ENCODE peak calls at places on chromosome 18, in four cellular contexts. P is cardiac fibroblast, G is K562, Y is astrocyte of the spinal cord. I is an unnamed sample.

GRCh38 chr18:73164430-73164829 is 296.6 kb upstream of the NETO1 start:
- DNase-seq in P (no peak), G (no peak), Y (no peak), I (no peak)

GRCh38 chr18:6521804-6522418 is 107.2 kb upstream of the L3MBTL4 start:
- DNase-seq in P (peak), G (peak), Y (peak), I (peak)

GRCh38 chr18:56377161-56377560 is 261.2 kb downstream of the TXNL1 start:
- DNase-seq in P (peak), G (no peak), Y (no peak), I (no peak)

GRCh38 chr18:34153711-34154110 is 71.0 kb downstream of the NOL4 start:
- DNase-seq in P (peak), G (no peak), Y (peak), I (no peak)

GRCh38 chr18:55014095-55014494 is 54.8 kb upstream of the CCDC68 start:
- DNase-seq in P (no peak), G (no peak), Y (no peak), I (no peak)

GRCh38 chr18:26547302-26548143 is 830 bp downstream of the KCTD1 start:
- DNase-seq in P (peak), G (no peak), Y (peak), I (peak)

GRCh38 chr18:7921938-7922587 is 354.9 kb downstream of the PTPRM start:
- DNase-seq in P (peak), G (no peak), Y (peak), I (no peak)

GRCh38 chr18:45771587-45771986 is 47.6 kb downstream of the SLC14A1 start:
- DNase-seq in P (peak), G (no peak), Y (peak), I (no peak)

GRCh38 chr18:58615150-58616132 is 13.4 kb downstream of the ALPK2 start:
- DNase-seq in P (no peak), G (no peak), Y (no peak), I (peak)

GRCh38 chr18:79529991-79530390 is 134.3 kb downstream of the NFATC1 start:
- DNase-seq in P (no peak), G (no peak), Y (no peak), I (no peak)

GRCh38 chr18:66640431-66640830 is 36.5 kb upstream of the CDH19 start:
- DNase-seq in P (peak), G (no peak), Y (no peak), I (no peak)

GRCh38 chr18:5317186-5317585 is 21.7 kb upstream of the ZBTB14 start:
- DNase-seq in P (peak), G (no peak), Y (no peak), I (no peak)

GRCh38 chr18:69874058-69874457 is 73.6 kb downstream of the CD226 start:
- DNase-seq in P (peak), G (no peak), Y (peak), I (no peak)

GRCh38 chr18:5444847-5445246 is 99.0 kb downstream of the EPB41L3 start:
- DNase-seq in P (no peak), G (no peak), Y (no peak), I (no peak)

GRCh38 chr18:59945544-59945943 is 45.7 kb downstream of the PMAIP1 start:
- DNase-seq in P (no peak), G (no peak), Y (no peak), I (no peak)

GRCh38 chr18:22912835-22913234 is 20.3 kb upstream of the RBBP8 start:
- DNase-seq in P (peak), G (no peak), Y (peak), I (no peak)

GRCh38 chr18:79523221-79523737 is 127.5 kb downstream of the NFATC1 start:
- DNase-seq in P (no peak), G (no peak), Y (no peak), I (peak)

GRCh38 chr18:25786778-25787177 is 303.6 kb downstream of the SS18 start:
- DNase-seq in P (peak), G (no peak), Y (peak), I (no peak)

GRCh38 chr18:23317975-23318675 is 135.0 kb upstream of the RIOK3 start:
- DNase-seq in P (peak), G (no peak), Y (peak), I (no peak)

GRCh38 chr18:39721712-39722111 is 2156.1 kb upstream of the CELF4 start:
- DNase-seq in P (no peak), G (no peak), Y (peak), I (no peak)

GRCh38 chr18:72091369-72091768 is 452.8 kb downstream of the CBLN2 start:
- DNase-seq in P (no peak), G (no peak), Y (no peak), I (no peak)

GRCh38 chr18:6975084-6975483 is 142.5 kb downstream of the LAMA1 start:
- DNase-seq in P (no peak), G (no peak), Y (no peak), I (no peak)

GRCh38 chr18:62374410-62374965 is 49.4 kb downstream of the TNFRSF11A start:
- DNase-seq in P (no peak), G (no peak), Y (no peak), I (no peak)

GRCh38 chr18:67875057-67875456 is 358.5 kb upstream of the DSEL start:
- DNase-seq in P (no peak), G (no peak), Y (no peak), I (no peak)

GRCh38 chr18:52451851-52452250 is 111.9 kb downstream of the DCC start:
- DNase-seq in P (no peak), G (no peak), Y (no peak), I (no peak)

GRCh38 chr18:61628085-61628484 is 264.7 kb downstream of the RNF152 start:
- DNase-seq in P (peak), G (no peak), Y (no peak), I (no peak)

GRCh38 chr18:54392621-54393023 is 34.9 kb downstream of the C18orf54 start:
- DNase-seq in P (peak), G (peak), Y (peak), I (peak)

GRCh38 chr18:23523429-23524212 is 20.3 kb downstream of the RMC1 start:
- DNase-seq in P (peak), G (no peak), Y (peak), I (no peak)

GRCh38 chr18:77106331-77106730 is 26.3 kb downstream of the MBP start:
- DNase-seq in P (no peak), G (peak), Y (no peak), I (no peak)

GRCh38 chr18:10787293-10787901 is 261.6 kb downstream of the NAPG start:
- DNase-seq in P (peak), G (peak), Y (peak), I (peak)

GRCh38 chr18:57107141-57107832 is 39.6 kb upstream of the BOD1L2 start:
- DNase-seq in P (peak), G (peak), Y (peak), I (no peak)

GRCh38 chr18:12750076-12750707 is 47.4 kb downstream of the PSMG2 start:
- DNase-seq in P (peak), G (no peak), Y (no peak), I (peak)

GRCh38 chr18:44564922-44565321 is 115.8 kb upstream of the SETBP1 start:
- DNase-seq in P (peak), G (no peak), Y (peak), I (no peak)

GRCh38 chr18:40878371-40878770 is 1076.7 kb upstream of the PIK3C3 start:
- DNase-seq in P (no peak), G (no peak), Y (no peak), I (no peak)

GRCh38 chr18:36211612-36212065 is 24.3 kb downstream of the MOCOS start:
- DNase-seq in P (peak), G (no peak), Y (no peak), I (no peak)

GRCh38 chr18:36215577-36215976 is 28.3 kb downstream of the MOCOS start:
- DNase-seq in P (no peak), G (no peak), Y (no peak), I (no peak)

GRCh38 chr18:36212978-36213303 is 25.6 kb downstream of the MOCOS start:
- DNase-seq in P (no peak), G (no peak), Y (no peak), I (no peak)

GRCh38 chr18:36214811-36215210 is 27.5 kb downstream of the MOCOS start:
- DNase-seq in P (no peak), G (no peak), Y (no peak), I (no peak)

GRCh38 chr18:36212301-36212977 is 25.1 kb downstream of the MOCOS start:
- DNase-seq in P (peak), G (peak), Y (no peak), I (no peak)
- TF ChIP-seq CTCF in P (no peak), G (no peak), Y (peak), I (no peak)

DNA sequence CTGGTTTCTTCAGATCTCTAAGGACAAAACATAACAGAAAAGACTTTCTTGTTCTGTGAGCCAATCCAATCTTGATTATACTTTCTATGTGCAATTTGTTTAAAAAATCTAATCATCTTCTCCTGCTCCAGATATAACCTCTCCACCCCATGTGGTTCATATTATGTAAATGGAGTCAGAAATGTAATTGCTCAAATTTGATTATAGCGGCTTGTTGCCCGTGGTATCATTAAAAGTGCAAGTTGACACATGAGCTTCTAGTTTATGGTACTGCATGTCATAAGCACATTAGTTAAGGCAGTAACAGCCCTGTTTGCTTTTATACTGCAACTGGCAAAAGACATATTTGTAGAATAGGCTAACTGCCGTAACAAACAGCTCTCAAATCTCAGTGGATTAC is 715.1 kb upstream of the CDH7 start:
- DNase-seq in P (no peak), G (no peak), Y (no peak), I (no peak)
- H3K4me3 ChIP-seq in P (no peak), G (no peak), Y (no peak), I (no peak)

GRCh38 chr18:30376515-30376914 is 666.0 kb downstream of the DSC3 start:
- DNase-seq in P (no peak), G (no peak), Y (no peak), I (no peak)
- TF ChIP-seq CTCF in P (no peak), G (peak), Y (peak), I (no peak)

GRCh38 chr18:63974991-63975390 is 5.1 kb downstream of the SERPINB8 start:
- DNase-seq in P (peak), G (no peak), Y (peak), I (no peak)

GRCh38 chr18:63969965-63970802 is at the start of gene SERPINB8:
- DNase-seq in P (peak), G (peak), Y (peak), I (peak)

GRCh38 chr18:63975632-63976031 is 5.8 kb downstream of the SERPINB8 start:
- DNase-seq in P (no peak), G (no peak), Y (no peak), I (no peak)

GRCh38 chr18:63970803-63971191 is 916 bp downstream of the SERPINB8 start:
- DNase-seq in P (no peak), G (no peak), Y (no peak), I (no peak)

GRCh38 chr18:63971320-63972071 is 1.6 kb downstream of the SERPINB8 start:
- DNase-seq in P (no peak), G (no peak), Y (no peak), I (no peak)
- H3K4me3 ChIP-seq in P (peak), G (no peak), Y (peak), I (peak)

GRCh38 chr18:13982136-13982535 is 66.8 kb upstream of the MC2R start:
- DNase-seq in P (no peak), G (no peak), Y (no peak), I (no peak)
- TF ChIP-seq CTCF in P (no peak), G (no peak), Y (no peak), I (no peak)

I was measured in GM12864.